ENCODE peak calls at places on chromosomes 6 and 20, in eight cellular contexts. Z, X, D, Y, O, P, T and S are unnamed samples.

GRCh38 chr6:25889877-25890853 is 16.1 kb upstream of the SLC17A3 start:
- DNase-seq in Z (no peak), Y (no peak), X (no peak), P (no peak), O (no peak), T (peak), D (peak), S (no peak)

GRCh38 chr6:151239603-151240035 is at the start of gene AKAP12:
- DNase-seq in D (no peak), P (no peak), Y (peak), Z (no peak), X (peak), O (no peak), T (no peak), S (no peak)

GRCh38 chr6:144394209-144394608 is 109.1 kb downstream of the UTRN start:
- DNase-seq in Y (no peak), P (no peak), Z (no peak), T (peak), D (no peak), X (no peak), O (no peak), S (no peak)

GRCh38 chr6:158595223-158595622 is 35.3 kb downstream of the TMEM181 start:
- DNase-seq in T (no peak), D (no peak), O (no peak), Z (no peak), P (no peak), Y (no peak), X (no peak), S (no peak)

GRCh38 chr6:18362058-18362561 is 25.0 kb upstream of the RNF144B start:
- DNase-seq in O (no peak), Z (no peak), P (no peak), T (peak), X (no peak), D (peak), Y (no peak), S (no peak)

GRCh38 chr6:170091000-170091638 is 199.8 kb downstream of the DLL1 start:
- DNase-seq in T (no peak), Z (no peak), O (no peak), X (peak), P (no peak), Y (peak), D (no peak), S (peak)

GRCh38 chr6:121816361-121816760 is 380.9 kb downstream of the GJA1 start:
- DNase-seq in P (no peak), Y (no peak), O (no peak), D (no peak), X (no peak), T (no peak), Z (no peak), S (no peak)

GRCh38 chr6:71460933-71461332 is 172.3 kb downstream of the OGFRL1 start:
- DNase-seq in Y (no peak), T (peak), Z (no peak), D (no peak), O (no peak), P (no peak), X (no peak), S (no peak)

GRCh38 chr20:16542477-16542876 is 30.8 kb downstream of the KIF16B start:
- DNase-seq in O (no peak), X (no peak), Y (no peak), T (no peak), P (no peak), Z (no peak), D (no peak), S (no peak)

GRCh38 chr6:37806213-37806612 is 13.3 kb upstream of the ZFAND3 start:
- DNase-seq in D (no peak), Y (no peak), X (no peak), Z (no peak), O (no peak), T (no peak), P (no peak), S (no peak)

GRCh38 chr6:37809144-37809543 is 10.4 kb upstream of the ZFAND3 start:
- DNase-seq in P (no peak), Y (no peak), X (no peak), T (peak), Z (no peak), O (no peak), D (no peak), S (no peak)

GRCh38 chr6:37804676-37805075 is 14.9 kb upstream of the ZFAND3 start:
- DNase-seq in Z (no peak), D (no peak), Y (no peak), P (no peak), T (no peak), X (no peak), O (no peak), S (no peak)

GRCh38 chr6:37802810-37803209 is 16.7 kb upstream of the ZFAND3 start:
- DNase-seq in Z (no peak), D (no peak), T (no peak), X (no peak), P (no peak), Y (no peak), O (no peak), S (no peak)

DNA sequence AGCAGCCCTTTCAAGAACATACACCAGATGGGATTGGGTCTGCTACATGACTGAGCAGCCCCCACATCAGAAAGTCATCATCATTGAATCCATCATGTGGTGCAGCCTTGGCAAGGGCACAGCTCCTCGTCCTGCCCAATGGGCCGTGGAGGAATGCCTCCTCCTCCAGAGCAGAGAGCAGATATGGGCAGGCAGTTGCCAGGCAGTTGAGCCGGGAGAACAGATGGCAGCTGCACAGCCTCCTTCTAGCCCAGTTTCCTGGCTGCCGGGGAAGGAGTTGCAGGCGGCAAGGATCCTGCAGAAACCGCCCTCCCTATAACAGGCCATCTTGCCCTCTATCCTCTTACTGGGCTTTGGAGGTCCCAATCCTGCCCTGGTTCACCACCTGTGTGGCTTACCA is 11.9 kb upstream of the ZFAND3 start:
- DNase-seq in T (no peak), Y (no peak), D (no peak), X (no peak), Z (no peak), O (no peak), P (no peak), S (no peak)
- TF ChIP-seq CTCF in T (peak), Y (no peak), D (peak), X (no peak), Z (no peak), O (no peak), P (no peak), S (peak)

DNA sequence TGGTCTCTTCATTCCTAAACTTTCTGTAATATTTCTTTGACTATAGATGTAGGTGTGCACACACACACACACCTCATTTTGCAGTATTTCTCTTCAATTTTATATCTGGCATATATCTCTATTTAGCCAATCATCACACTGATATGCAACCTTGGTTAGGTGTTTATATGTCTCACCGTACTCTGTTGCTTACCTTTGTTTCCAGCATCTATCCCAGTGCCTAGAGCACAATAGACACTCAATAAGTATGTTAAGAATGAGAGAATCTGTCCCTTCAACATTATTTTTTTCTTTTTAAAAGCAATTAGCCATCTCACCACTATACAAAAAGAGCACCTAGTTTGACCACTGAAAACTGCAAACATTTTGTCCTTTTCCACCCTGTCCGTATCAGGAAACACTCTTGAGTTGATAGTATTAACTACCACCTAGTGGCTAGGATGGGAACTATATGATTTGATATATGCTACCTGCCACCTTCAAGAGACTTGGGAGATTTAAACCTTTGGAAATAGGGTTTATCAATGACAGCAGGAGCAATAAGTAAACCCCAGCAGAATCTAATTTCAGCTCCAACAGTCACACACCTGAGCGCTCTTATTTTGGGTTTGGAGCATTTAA is 48.7 kb upstream of the RSPO3 start:
- DNase-seq in Y (no peak), D (peak), P (no peak), O (peak), T (peak), X (no peak), Z (no peak), S (no peak)
- TF ChIP-seq CTCF in Y (peak), D (peak), P (peak), O (peak), T (peak), X (peak), Z (no peak), S (peak)

DNA sequence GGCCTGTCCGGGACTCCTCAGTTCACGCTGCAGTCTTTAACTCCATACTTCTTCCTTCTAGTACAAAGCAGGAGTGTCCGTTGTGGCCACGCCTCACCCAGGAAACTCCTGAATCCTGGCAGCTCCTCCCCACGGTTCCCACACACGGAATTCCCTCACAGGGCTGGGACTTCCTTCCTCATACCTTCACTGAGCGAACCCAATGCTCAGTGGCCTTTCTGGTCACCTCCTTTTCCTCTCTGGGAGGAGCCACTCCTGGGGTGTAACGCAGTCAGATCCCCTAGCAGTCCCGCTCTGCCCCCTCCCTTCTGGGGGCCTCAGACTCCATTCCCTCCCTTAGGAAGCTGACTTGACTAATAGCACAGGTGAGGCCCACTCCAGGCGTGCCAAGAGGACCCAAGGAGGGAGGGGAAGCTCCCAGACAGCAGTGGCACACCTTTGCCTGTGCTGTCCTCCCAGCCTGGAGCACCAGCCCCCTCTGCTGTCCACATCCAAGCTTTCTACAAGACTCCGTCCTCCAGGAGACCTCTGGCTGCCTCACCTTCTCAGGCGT is at the start of gene SLC52A3:
- DNase-seq in O (peak), Y (no peak), Z (peak), X (no peak), D (no peak), T (no peak), P (peak), S (no peak)
- TF ChIP-seq CTCF in O (peak), Y (peak), Z (peak), X (no peak), D (no peak), T (no peak), P (no peak), S (peak)

GRCh38 chr6:11631008-11631407 is 93.5 kb downstream of the TMEM170B start:
- DNase-seq in P (no peak), Y (no peak), X (no peak), Z (no peak), T (no peak), O (no peak), D (no peak), S (no peak)

GRCh38 chr6:11632231-11632630 is 94.7 kb downstream of the TMEM170B start:
- DNase-seq in Y (no peak), P (peak), O (peak), Z (no peak), D (no peak), X (no peak), T (no peak), S (no peak)

GRCh38 chr6:11625302-11625701 is 87.8 kb downstream of the TMEM170B start:
- DNase-seq in O (no peak), T (no peak), Z (no peak), P (no peak), D (no peak), X (no peak), Y (no peak), S (no peak)

GRCh38 chr6:11632795-11633511 is 95.4 kb downstream of the TMEM170B start:
- DNase-seq in Y (no peak), D (no peak), T (peak), O (no peak), P (no peak), X (no peak), Z (no peak), S (no peak)

GRCh38 chr6:11628562-11628961 is 91.0 kb downstream of the TMEM170B start:
- DNase-seq in T (no peak), Z (no peak), O (no peak), P (no peak), X (no peak), D (no peak), Y (no peak), S (no peak)
- TF ChIP-seq CTCF in T (no peak), Z (no peak), O (no peak), P (no peak), X (no peak), D (no peak), Y (no peak), S (no peak)

GRCh38 chr6:149437212-149437611 is 37.1 kb downstream of the SUMO4 start:
- DNase-seq in T (no peak), D (no peak), X (no peak), O (no peak), P (no peak), Z (no peak), Y (no peak), S (no peak)
- TF ChIP-seq CTCF in T (no peak), D (no peak), X (no peak), O (no peak), P (no peak), Z (no peak), Y (no peak), S (no peak)

GRCh38 chr6:37491161-37491829 is 8.4 kb downstream of the CCDC167 start:
- DNase-seq in P (no peak), Y (no peak), O (no peak), D (no peak), T (no peak), X (no peak), Z (no peak), S (no peak)

GRCh38 chr6:37490466-37491015 is 9.2 kb downstream of the CCDC167 start:
- DNase-seq in Y (no peak), P (no peak), O (no peak), X (no peak), Z (no peak), T (no peak), D (no peak), S (no peak)

GRCh38 chr6:37491830-37492208 is 7.9 kb downstream of the CCDC167 start:
- DNase-seq in Z (no peak), X (no peak), O (no peak), D (no peak), P (no peak), T (no peak), Y (no peak), S (no peak)

GRCh38 chr6:37493047-37493995 is 6.4 kb downstream of the CCDC167 start:
- DNase-seq in D (no peak), Y (no peak), T (no peak), Z (peak), O (no peak), P (no peak), X (no peak), S (no peak)

DNA sequence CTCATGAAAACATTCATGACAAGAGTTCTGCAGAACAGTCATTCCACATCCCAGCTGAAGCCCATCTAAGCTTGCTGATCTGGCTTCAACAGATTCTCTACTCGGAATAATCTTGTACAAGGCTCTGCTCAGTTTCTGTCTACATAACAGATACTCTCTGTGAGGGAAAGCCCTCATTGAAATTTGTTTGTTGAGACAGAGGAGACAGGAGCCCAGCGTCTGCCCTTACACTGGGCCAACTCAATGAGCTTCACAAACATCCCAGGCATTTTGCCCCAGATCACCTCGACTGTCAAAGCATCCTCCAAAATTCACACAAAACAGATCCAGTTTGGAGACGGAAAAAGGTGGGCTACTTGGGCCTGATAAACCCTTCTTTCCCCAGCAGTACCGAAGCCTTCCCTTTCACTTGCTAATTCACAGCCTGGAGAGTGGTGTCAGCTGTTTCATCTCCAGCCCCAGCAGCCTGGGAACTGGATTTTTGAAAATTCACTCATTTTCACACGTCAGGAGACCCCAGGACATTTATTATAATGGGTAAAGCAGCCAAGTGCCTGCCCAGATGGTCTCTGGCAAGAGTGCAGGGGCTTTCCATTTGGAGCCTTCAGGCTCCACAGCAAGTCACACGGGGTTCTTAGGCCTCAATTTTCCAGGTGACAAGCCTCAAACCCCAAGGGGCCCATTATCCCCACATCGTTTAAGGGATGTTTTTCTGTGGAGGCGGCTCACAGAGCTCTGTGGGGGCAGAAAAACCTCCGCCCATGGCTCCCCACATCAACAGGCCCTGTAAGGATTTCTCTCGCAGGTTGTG is 7.3 kb downstream of the CCDC167 start:
- DNase-seq in T (no peak), P (no peak), D (no peak), Y (no peak), X (no peak), O (no peak), Z (no peak), S (no peak)
- TF ChIP-seq CTCF in T (no peak), P (no peak), D (no peak), Y (no peak), X (no peak), O (no peak), Z (no peak), S (no peak)

GRCh38 chr20:45985573-45985972 is 13.6 kb upstream of the ZNF335 start:
- DNase-seq in D (no peak), Z (no peak), P (no peak), X (no peak), O (no peak), Y (no peak), T (no peak), S (no peak)
- TF ChIP-seq CTCF in D (peak), Z (no peak), P (no peak), X (no peak), O (no peak), Y (no peak), T (peak), S (no peak)

GRCh38 chr6:153218184-153218792 is 87.2 kb upstream of the RGS17 start:
- DNase-seq in Z (no peak), D (no peak), P (no peak), T (no peak), O (no peak), X (no peak), Y (no peak), S (no peak)

GRCh38 chr6:153216789-153217188 is 85.7 kb upstream of the RGS17 start:
- DNase-seq in Y (no peak), O (no peak), X (no peak), P (no peak), T (no peak), Z (no peak), D (no peak), S (no peak)

GRCh38 chr6:153214439-153214838 is 83.4 kb upstream of the RGS17 start:
- DNase-seq in X (no peak), Z (no peak), Y (no peak), P (no peak), D (peak), T (no peak), O (no peak), S (no peak)

GRCh38 chr6:153210083-153210482 is 79.0 kb upstream of the RGS17 start:
- DNase-seq in D (peak), Y (no peak), T (peak), P (no peak), Z (no peak), O (no peak), X (no peak), S (no peak)

DNA sequence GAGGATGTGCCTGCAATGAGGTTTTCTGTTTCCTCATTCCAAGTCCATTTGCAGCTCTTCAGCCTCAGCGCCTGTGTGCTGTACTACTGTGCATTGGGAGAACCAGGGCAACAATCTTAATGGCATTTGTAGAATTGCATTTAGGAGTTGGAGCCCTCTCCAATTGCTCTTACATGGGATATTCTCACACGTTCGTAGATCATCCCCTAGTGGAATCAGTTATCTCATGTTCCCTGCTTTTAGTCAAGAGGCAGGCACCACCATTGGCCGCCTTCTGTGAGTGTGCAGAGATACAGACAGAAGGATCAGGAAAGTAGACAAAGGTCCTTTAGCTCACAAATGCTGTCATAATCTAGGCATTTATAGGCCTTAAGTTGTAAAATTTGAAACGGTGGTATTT is 84.2 kb upstream of the RGS17 start:
- DNase-seq in T (no peak), X (no peak), O (no peak), Z (no peak), P (no peak), D (no peak), Y (no peak), S (no peak)
- TF ChIP-seq CTCF in T (no peak), X (no peak), O (no peak), Z (no peak), P (no peak), D (no peak), Y (no peak), S (no peak)